ENCODE peak calls at places on chromosomes 12 and 14, in nine cellular contexts. I is GM10248; C is HEK293T; W is BE2C; X is stimulated activated CD4-positive, alpha-beta T cell treated with anti-CD3 and anti-CD28 coated beads, TNF-alpha, amount 100 ng/mL, for 1 hour; P is IMR-90; S is RWPE2; E is left ventricle myocardium inferior; Y is lung microvascular endothelial cell. R is an unnamed sample.

GRCh38 chr12:47973870-47974269 is 10.5 kb downstream of the TMEM106C start:
- DNase-seq in X (no peak), Y (no peak), S (no peak), E (no peak), W (no peak), I (no peak), P (no peak), C (no peak), R (no peak)

GRCh38 chr14:54267172-54267571 is 129.6 kb upstream of the CDKN3 start:
- DNase-seq in P (no peak), I (peak), C (no peak), X (no peak), S (no peak), E (no peak), Y (no peak), W (no peak), R (peak)

GRCh38 chr14:55327179-55327578 is 56.0 kb downstream of the FBXO34 start:
- DNase-seq in E (no peak), W (no peak), Y (no peak), I (peak), X (no peak), P (no peak), C (no peak), S (no peak), R (no peak)

GRCh38 chr14:23352506-23353432 is at the start of gene SLC22A17:
- DNase-seq in W (peak), E (peak), X (peak), C (peak), S (peak), Y (peak), I (no peak), P (peak), R (peak)

GRCh38 chr14:21066882-21067502 is 3.1 kb upstream of the ARHGEF40 start:
- DNase-seq in X (no peak), P (no peak), I (no peak), Y (no peak), E (no peak), C (no peak), W (no peak), S (no peak), R (no peak)

GRCh38 chr12:24561882-24562760 is 386.8 kb downstream of the BCAT1 start:
- DNase-seq in W (peak), E (peak), P (peak), C (peak), S (no peak), Y (peak), X (no peak), I (peak), R (peak)

GRCh38 chr12:89524201-89525001 is at the start of gene GALNT4:
- DNase-seq in E (peak), C (peak), S (peak), W (peak), P (peak), X (peak), Y (peak), I (peak), R (peak)

GRCh38 chr14:77989441-77989891 is 180.7 kb upstream of the NRXN3 start:
- DNase-seq in P (no peak), Y (no peak), W (no peak), I (no peak), E (peak), C (no peak), X (no peak), S (no peak), R (no peak)

GRCh38 chr12:81077329-81077685 is 572 bp upstream of the ACSS3 start:
- DNase-seq in X (no peak), Y (no peak), P (no peak), S (no peak), E (peak), I (no peak), W (no peak), C (peak), R (peak)

GRCh38 chr14:76086636-76087035 is 65.1 kb upstream of the GPATCH2L start:
- DNase-seq in W (no peak), S (no peak), C (no peak), I (no peak), X (no peak), E (no peak), P (no peak), Y (no peak), R (peak)

GRCh38 chr14:100093322-100093721 is 28.1 kb downstream of the EVL start:
- DNase-seq in C (no peak), X (no peak), E (no peak), P (no peak), I (no peak), S (no peak), Y (no peak), W (no peak), R (no peak)

GRCh38 chr12:114869091-114869834 is 185.3 kb upstream of the TBX3 start:
- DNase-seq in W (peak), E (no peak), X (no peak), S (no peak), C (no peak), P (peak), I (no peak), Y (no peak), R (no peak)

GRCh38 chr12:75836533-75836932 is 195.0 kb downstream of the PHLDA1 start:
- DNase-seq in X (no peak), W (no peak), S (no peak), E (no peak), Y (peak), P (no peak), C (no peak), I (no peak), R (no peak)

GRCh38 chr12:96448287-96448686 is 41.1 kb upstream of the CFAP54 start:
- DNase-seq in X (no peak), Y (peak), E (no peak), S (no peak), C (no peak), I (no peak), W (no peak), P (peak), R (peak)

GRCh38 chr14:93937519-93937918 is 10.4 kb downstream of the FAM181A start:
- DNase-seq in I (no peak), W (no peak), E (no peak), C (no peak), Y (no peak), S (peak), X (no peak), P (no peak), R (no peak)

GRCh38 chr14:70139384-70139783 is 49.4 kb downstream of the SLC8A3 start:
- DNase-seq in X (no peak), Y (no peak), E (no peak), C (no peak), I (peak), P (no peak), W (no peak), S (no peak), R (no peak)

GRCh38 chr12:55699471-55700055 is 8.1 kb downstream of the ITGA7 start:
- DNase-seq in P (no peak), W (no peak), C (no peak), S (peak), E (no peak), I (no peak), Y (no peak), X (no peak), R (no peak)

GRCh38 chr12:25397001-25397400 is 146.3 kb upstream of the KRAS start:
- DNase-seq in C (no peak), P (no peak), E (no peak), I (no peak), W (no peak), Y (no peak), S (no peak), X (no peak), R (no peak)

GRCh38 chr14:73741876-73742519 is 27.8 kb upstream of the PNMA1 start:
- DNase-seq in C (no peak), E (no peak), I (no peak), P (no peak), S (no peak), W (no peak), Y (no peak), X (no peak), R (peak)

GRCh38 chr14:93035917-93036651 is 79.6 kb downstream of the ITPK1 start:
- DNase-seq in I (no peak), P (no peak), X (no peak), C (no peak), E (peak), S (no peak), W (no peak), Y (no peak), R (peak)

GRCh38 chr14:42002139-42002538 is 395.5 kb downstream of the LRFN5 start:
- DNase-seq in C (no peak), Y (no peak), S (no peak), P (peak), E (no peak), W (no peak), X (no peak), I (no peak), R (no peak)

GRCh38 chr14:94356379-94357056 is 31.9 kb downstream of the SERPINA1 start:
- DNase-seq in X (no peak), E (no peak), C (no peak), Y (no peak), I (no peak), S (no peak), W (no peak), P (no peak), R (no peak)

GRCh38 chr14:64659366-64659765 is 44.9 kb upstream of the PLEKHG3 start:
- DNase-seq in P (no peak), Y (no peak), X (no peak), I (no peak), S (no peak), E (no peak), W (no peak), C (no peak), R (no peak)

GRCh38 chr14:29783556-29783955 is 144.1 kb downstream of the PRKD1 start:
- DNase-seq in C (no peak), W (no peak), S (no peak), P (no peak), I (no peak), E (no peak), X (no peak), Y (no peak), R (no peak)

GRCh38 chr14:51998348-51998747 is 9.0 kb downstream of the RTRAF start:
- DNase-seq in X (no peak), S (no peak), C (no peak), Y (no peak), I (no peak), E (no peak), P (no peak), W (no peak), R (no peak)

GRCh38 chr12:121872546-121873223 is 14.0 kb upstream of the HPD start:
- DNase-seq in Y (peak), W (peak), E (peak), C (no peak), I (no peak), P (peak), X (no peak), S (no peak), R (peak)

GRCh38 chr14:103522028-103522581 is 525 bp downstream of the CKB start:
- DNase-seq in S (peak), W (peak), E (peak), I (no peak), X (no peak), Y (no peak), P (no peak), C (no peak), R (no peak)